ENCODE peak calls at places on chromosome 16, in ten cellular contexts. E, T, J, F, L, Z, M, P, C and A are unnamed samples.

GRCh38 chr16:17544785-17545184 is 74.0 kb upstream of the XYLT1 start:
- DNase-seq in E (peak; percentile 20), T (peak; percentile 49), J (peak; percentile 83), F (no peak), L (no peak), Z (no peak), M (no peak), P (no peak), C (no peak), A (no peak)

GRCh38 chr16:34802396-34802795 is 1343.0 kb downstream of the TP53TG3F start:
- DNase-seq in E (no peak), T (no peak), J (no peak), F (peak; percentile 32), L (no peak), Z (peak; percentile 62), M (no peak), P (no peak), C (no peak), A (no peak)

GRCh38 chr16:22614271-22614947 is 103.7 kb downstream of the NPIPB5 start:
- DNase-seq in E (peak; percentile 38), T (peak; percentile 75), J (peak; percentile 33), F (no peak), L (no peak), Z (no peak), M (no peak), P (no peak), C (peak; percentile 50), A (no peak)

GRCh38 chr16:80540516-80541305 is at the start of gene DYNLRB2:
- DNase-seq in E (peak; percentile 96), T (peak; percentile 97), J (peak; percentile 97), F (peak; percentile 96), L (peak; percentile 93), Z (peak; percentile 96), M (peak; percentile 92), P (peak; percentile 92), C (peak; percentile 91), A (peak; percentile 92)

GRCh38 chr16:90005956-90006663 is 13.1 kb downstream of the DBNDD1 start:
- DNase-seq in E (no peak), T (no peak), J (no peak), F (no peak), L (no peak), Z (no peak), M (no peak), P (no peak), C (no peak), A (no peak)

GRCh38 chr16:31401436-31401835 is 8.3 kb downstream of the ITGAD start:
- DNase-seq in E (no peak), T (no peak), J (no peak), F (no peak), L (no peak), Z (no peak), M (no peak), P (no peak), C (no peak), A (no peak)

GRCh38 chr16:78648517-78648916 is 549.1 kb downstream of the WWOX start:
- DNase-seq in E (no peak), T (no peak), J (no peak), F (no peak), L (no peak), Z (no peak), M (no peak), P (no peak), C (no peak), A (no peak)

GRCh38 chr16:85123891-85124635 is 11.8 kb upstream of the CIBAR2 start:
- DNase-seq in E (no peak), T (no peak), J (peak; percentile 78), F (peak; percentile 80), L (peak; percentile 58), Z (peak; percentile 83), M (no peak), P (no peak), C (peak; percentile 82), A (no peak)

GRCh38 chr16:22928882-22929281 is 114.9 kb downstream of the HS3ST2 start:
- DNase-seq in E (no peak), T (no peak), J (no peak), F (no peak), L (no peak), Z (no peak), M (no peak), P (no peak), C (no peak), A (no peak)

GRCh38 chr16:50263060-50263909 is 3.1 kb upstream of the ADCY7 start:
- DNase-seq in E (no peak), T (peak; percentile 42), J (peak; percentile 49), F (no peak), L (no peak), Z (no peak), M (no peak), P (no peak), C (no peak), A (no peak)

GRCh38 chr16:84599528-84600202 is 18.2 kb downstream of the COTL1 start:
- DNase-seq in E (peak; percentile 42), T (peak; percentile 84), J (peak; percentile 94), F (peak; percentile 84), L (peak; percentile 63), Z (peak; percentile 93), M (no peak), P (peak; percentile 47), C (no peak), A (peak; percentile 94)

GRCh38 chr16:79393121-79393520 is 207.4 kb downstream of the MAF start:
- DNase-seq in E (no peak), T (no peak), J (peak; percentile 39), F (no peak), L (no peak), Z (no peak), M (no peak), P (no peak), C (no peak), A (no peak)

GRCh38 chr16:28604186-28604565 is 5.7 kb downstream of the SULT1A1 start:
- DNase-seq in E (no peak), T (peak; percentile 48), J (no peak), F (no peak), L (no peak), Z (no peak), M (no peak), P (no peak), C (no peak), A (no peak)

GRCh38 chr16:2963611-2964415 is at the start of gene KREMEN2:
- DNase-seq in E (peak; percentile 23), T (no peak), J (peak; percentile 93), F (no peak), L (no peak), Z (peak; percentile 80), M (no peak), P (no peak), C (no peak), A (no peak)

GRCh38 chr16:81405702-81406113 is 38.9 kb upstream of the CMIP start:
- DNase-seq in E (no peak), T (peak; percentile 67), J (peak; percentile 83), F (no peak), L (no peak), Z (no peak), M (no peak), P (no peak), C (peak; percentile 35), A (peak; percentile 91)

GRCh38 chr16:49116873-49117272 is 164.8 kb downstream of the CBLN1 start:
- DNase-seq in E (no peak), T (no peak), J (no peak), F (no peak), L (no peak), Z (no peak), M (no peak), P (no peak), C (no peak), A (no peak)

GRCh38 chr16:85026696-85027095 is 899 bp upstream of the KIAA0513 start:
- DNase-seq in E (no peak), T (no peak), J (no peak), F (no peak), L (no peak), Z (no peak), M (no peak), P (no peak), C (no peak), A (no peak)

GRCh38 chr16:11666108-11667055 is 1.9 kb upstream of the SNN start:
- DNase-seq in E (no peak), T (no peak), J (peak; percentile 49), F (no peak), L (no peak), Z (no peak), M (no peak), P (no peak), C (no peak), A (no peak)

GRCh38 chr16:73019456-73020362 is 28.2 kb downstream of the ZFHX3 start:
- DNase-seq in E (no peak), T (peak; percentile 47), J (peak; percentile 35), F (no peak), L (no peak), Z (no peak), M (no peak), P (no peak), C (no peak), A (peak; percentile 44)
- H3K4me1 ChIP-seq in E (peaks cover 6% of the 10 kb centered on the region), T (peaks cover 9% of the 10 kb centered on the region), J (no peaks in the 10 kb centered on the region), F (peaks cover 7% of the 10 kb centered on the region), L (peaks cover 81% of the 10 kb centered on the region), Z (no peaks in the 10 kb centered on the region), M (peaks cover 28% of the 10 kb centered on the region), P (peaks cover 10% of the 10 kb centered on the region), C (peaks cover 5% of the 10 kb centered on the region), A (peaks cover 54% of the 10 kb centered on the region)

GRCh38 chr16:10556240-10556639 is 24.2 kb downstream of the EMP2 start:
- DNase-seq in E (no peak), T (no peak), J (no peak), F (no peak), L (no peak), Z (no peak), M (no peak), P (no peak), C (no peak), A (no peak)
- H3K4me1 ChIP-seq in E (no peaks in the 10 kb centered on the region), T (no peaks in the 10 kb centered on the region), J (no peaks in the 10 kb centered on the region), F (peaks cover 79% of the 10 kb centered on the region), L (peaks cover 100% of the 10 kb centered on the region), Z (peaks cover 13% of the 10 kb centered on the region), M (no peaks in the 10 kb centered on the region), P (peaks cover 13% of the 10 kb centered on the region), C (peaks cover 5% of the 10 kb centered on the region), A (peaks cover 7% of the 10 kb centered on the region)

DNA sequence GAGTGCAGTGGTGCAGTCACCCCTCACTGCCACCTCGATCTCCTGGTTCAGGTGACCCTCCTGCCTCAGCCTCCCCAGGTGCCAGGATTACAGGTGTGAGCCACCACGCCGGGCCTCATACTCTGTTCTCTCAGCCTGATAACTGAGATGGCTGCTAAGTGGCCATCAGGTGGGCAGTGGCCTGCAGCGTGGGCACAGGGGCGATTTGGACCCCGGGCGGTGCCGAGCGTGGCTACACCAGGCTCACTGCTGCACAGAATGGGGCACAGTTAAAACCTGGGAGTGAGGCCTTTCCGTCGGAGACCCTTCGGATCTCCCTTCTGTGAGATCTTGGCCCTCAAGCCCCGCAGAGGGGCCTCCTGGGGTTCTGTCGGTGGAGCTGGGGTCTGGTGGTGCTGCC is 11.5 kb downstream of the CACNA1H start:
- DNase-seq in E (no peak), T (no peak), J (no peak), F (no peak), L (no peak), Z (no peak), M (no peak), P (no peak), C (no peak), A (no peak)
- H3K4me1 ChIP-seq in E (no peaks in the 10 kb centered on the region), T (no peaks in the 10 kb centered on the region), J (no peaks in the 10 kb centered on the region), F (peaks cover 9% of the 10 kb centered on the region), L (peaks cover 22% of the 10 kb centered on the region), Z (no peaks in the 10 kb centered on the region), M (peaks cover 12% of the 10 kb centered on the region), P (peaks cover 38% of the 10 kb centered on the region), C (no peaks in the 10 kb centered on the region), A (peaks cover 14% of the 10 kb centered on the region)

DNA sequence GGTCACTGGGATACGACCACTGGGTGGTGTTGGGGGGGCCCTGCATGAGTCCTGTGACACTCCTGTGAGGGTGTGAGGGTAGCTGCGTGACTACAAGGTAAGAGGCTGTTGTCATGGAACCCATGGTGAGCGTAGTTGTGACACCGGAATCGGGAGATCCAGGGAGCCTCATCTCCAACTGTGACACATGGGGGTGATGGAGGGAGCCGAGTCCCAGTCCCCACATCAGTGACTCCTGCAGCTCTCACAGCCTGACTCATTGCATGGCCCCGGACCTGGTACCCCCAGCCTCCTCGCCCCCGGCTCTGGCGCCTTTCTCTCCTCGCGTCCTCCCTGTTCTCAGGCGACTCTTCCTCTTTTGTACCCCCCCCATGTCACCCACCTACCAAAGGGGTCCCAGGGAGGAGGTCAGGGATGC is 14.2 kb downstream of the CDH16 start:
- DNase-seq in E (no peak), T (no peak), J (no peak), F (no peak), L (no peak), Z (no peak), M (no peak), P (no peak), C (no peak), A (no peak)
- H3K4me1 ChIP-seq in E (peaks cover 9% of the 10 kb centered on the region), T (peaks cover under 1% of the 10 kb centered on the region), J (peaks cover 10% of the 10 kb centered on the region), F (peaks cover 12% of the 10 kb centered on the region), L (peaks cover 64% of the 10 kb centered on the region), Z (peaks cover 22% of the 10 kb centered on the region), M (no peaks in the 10 kb centered on the region), P (peaks cover 36% of the 10 kb centered on the region), C (no peaks in the 10 kb centered on the region), A (peaks cover 73% of the 10 kb centered on the region)